ENCODE peak calls at places on chromosomes 13 and 19, in nine cellular contexts. A is ascending aorta, Q is thoracic aorta, B is adrenal gland, H is IMR-90, P is right atrium auricular region, J is left ventricle myocardium inferior, V is psoas muscle, T is transverse colon. D is an unnamed sample. For H3K4me1, the result is how much of the 10 kb centered on the place peaks cover.

GRCh38 chr19:35341565-35342225 is 6.0 kb upstream of the FFAR1 start:
- DNase-seq in A (no peak), Q (no peak), B (no peak), H (no peak), P (no peak), J (no peak), V (no peak), T (no peak), D (no peak)

GRCh38 chr13:50979187-50979586 is 69.6 kb downstream of the RNASEH2B start:
- DNase-seq in A (no peak), Q (no peak), B (no peak), H (no peak), P (no peak), J (no peak), V (no peak), T (no peak), D (no peak)

GRCh38 chr19:49590971-49591730 is at the start of gene PRR12:
- DNase-seq in A (no peak), Q (no peak), B (peak), H (peak), P (no peak), J (peak), V (peak), T (peak), D (peak)

GRCh38 chr13:49308104-49308875 is 60.6 kb downstream of the CDADC1 start:
- DNase-seq in A (peak), Q (peak), B (peak), H (peak), P (peak), J (peak), V (peak), T (peak), D (no peak)

GRCh38 chr19:48970923-48971395 is 5.8 kb downstream of the FTL start:
- DNase-seq in A (no peak), Q (no peak), B (peak), H (peak), P (peak), J (peak), V (peak), T (peak), D (no peak)

GRCh38 chr19:29415507-29415906 is 110.3 kb upstream of the VSTM2B start:
- DNase-seq in A (no peak), Q (no peak), B (no peak), H (no peak), P (no peak), J (no peak), V (no peak), T (no peak), D (no peak)

GRCh38 chr19:44607049-44607448 is 6.3 kb upstream of the IGSF23 start:
- DNase-seq in A (no peak), Q (no peak), B (peak), H (peak), P (no peak), J (no peak), V (no peak), T (no peak), D (no peak)

GRCh38 chr13:21988624-21989023 is 317.8 kb downstream of the FGF9 start:
- DNase-seq in A (no peak), Q (no peak), B (no peak), H (no peak), P (peak), J (no peak), V (no peak), T (no peak), D (no peak)

GRCh38 chr13:44837250-44837649 is 152.0 kb downstream of the NUFIP1 start:
- DNase-seq in A (no peak), Q (no peak), B (no peak), H (peak), P (no peak), J (no peak), V (no peak), T (no peak), D (no peak)

GRCh38 chr19:3142292-3142670 is 6.4 kb downstream of the GNA15 start:
- DNase-seq in A (no peak), Q (no peak), B (peak), H (peak), P (no peak), J (no peak), V (no peak), T (no peak), D (peak)

GRCh38 chr13:110809871-110810486 is 96.5 kb downstream of the ING1 start:
- DNase-seq in A (no peak), Q (no peak), B (no peak), H (no peak), P (peak), J (no peak), V (no peak), T (no peak), D (no peak)

GRCh38 chr13:99124695-99125334 is 75.8 kb upstream of the UBAC2 start:
- DNase-seq in A (no peak), Q (no peak), B (no peak), H (peak), P (no peak), J (no peak), V (no peak), T (no peak), D (peak)

GRCh38 chr13:42028113-42028799 is 20.2 kb upstream of the DGKH start:
- DNase-seq in A (no peak), Q (no peak), B (no peak), H (no peak), P (no peak), J (no peak), V (no peak), T (peak), D (no peak)

GRCh38 chr13:30798776-30799625 is 63.7 kb downstream of the ALOX5AP start:
- DNase-seq in A (no peak), Q (no peak), B (no peak), H (peak), P (no peak), J (no peak), V (no peak), T (no peak), D (no peak)

GRCh38 chr13:58869566-58869965 is 1238.0 kb downstream of the PCDH17 start:
- DNase-seq in A (no peak), Q (no peak), B (no peak), H (no peak), P (no peak), J (no peak), V (no peak), T (no peak), D (no peak)

GRCh38 chr13:79810671-79811070 is 329.7 kb downstream of the NDFIP2 start:
- DNase-seq in A (no peak), Q (no peak), B (no peak), H (peak), P (no peak), J (no peak), V (no peak), T (no peak), D (peak)

GRCh38 chr13:110319397-110319773 is 12.3 kb downstream of the COL4A2 start:
- DNase-seq in A (no peak), Q (no peak), B (no peak), H (no peak), P (no peak), J (no peak), V (no peak), T (no peak), D (no peak)

GRCh38 chr13:98752111-98752941 is at the start of gene SLC15A1:
- DNase-seq in A (no peak), Q (no peak), B (peak), H (no peak), P (no peak), J (no peak), V (no peak), T (peak), D (no peak)

GRCh38 chr13:73984949-73985691 is 149.1 kb downstream of the KLF12 start:
- DNase-seq in A (no peak), Q (no peak), B (no peak), H (no peak), P (no peak), J (peak), V (no peak), T (no peak), D (no peak)

GRCh38 chr13:36163303-36163702 is 32.1 kb upstream of the DCLK1 start:
- DNase-seq in A (no peak), Q (no peak), B (no peak), H (no peak), P (no peak), J (no peak), V (no peak), T (no peak), D (no peak)

GRCh38 chr13:37277435-37278144 is 172.1 kb upstream of the CSNK1A1L start:
- DNase-seq in A (no peak), Q (no peak), B (no peak), H (peak), P (no peak), J (no peak), V (no peak), T (no peak), D (no peak)

GRCh38 chr19:6372594-6373095 is at the start of gene ALKBH7:
- DNase-seq in A (peak), Q (peak), B (peak), H (peak), P (peak), J (peak), V (peak), T (peak), D (peak)

GRCh38 chr19:55600336-55601028 is 394 bp downstream of the ZNF524 start:
- DNase-seq in A (no peak), Q (no peak), B (peak), H (peak), P (no peak), J (peak), V (no peak), T (no peak), D (no peak)

GRCh38 chr13:23771966-23772365 is 117.2 kb downstream of the MIPEP start:
- DNase-seq in A (no peak), Q (no peak), B (no peak), H (no peak), P (no peak), J (no peak), V (no peak), T (no peak), D (peak)

GRCh38 chr13:39510296-39510695 is 92.7 kb downstream of the LHFPL6 start:
- DNase-seq in A (no peak), Q (no peak), B (no peak), H (no peak), P (no peak), J (no peak), V (no peak), T (no peak), D (no peak)

GRCh38 chr19:48859711-48860572 is 8.5 kb downstream of the PLEKHA4 start:
- DNase-seq in A (no peak), Q (no peak), B (no peak), H (no peak), P (no peak), J (peak), V (no peak), T (no peak), D (no peak)

GRCh38 chr13:86841264-86841663 is 829.9 kb upstream of the SLITRK5 start:
- DNase-seq in A (no peak), Q (no peak), B (no peak), H (no peak), P (no peak), J (no peak), V (no peak), T (no peak), D (no peak)

GRCh38 chr13:51827254-51827653 is 17.7 kb downstream of the TMEM272 start:
- DNase-seq in A (no peak), Q (no peak), B (no peak), H (no peak), P (no peak), J (no peak), V (no peak), T (no peak), D (no peak)

GRCh38 chr19:2059422-2060201 is 8.6 kb upstream of the MKNK2 start:
- DNase-seq in A (peak), Q (no peak), B (peak), H (peak), P (peak), J (no peak), V (peak), T (peak), D (no peak)

GRCh38 chr13:76803831-76804230 is 82.4 kb downstream of the KCTD12 start:
- DNase-seq in A (no peak), Q (no peak), B (no peak), H (no peak), P (no peak), J (no peak), V (no peak), T (no peak), D (no peak)

GRCh38 chr19:49327878-49328544 is 3.0 kb upstream of the SLC6A16 start:
- DNase-seq in A (no peak), Q (no peak), B (no peak), H (peak), P (no peak), J (no peak), V (no peak), T (no peak), D (no peak)

GRCh38 chr13:80337011-80337688 is 3.8 kb downstream of the SPRY2 start:
- DNase-seq in A (no peak), Q (no peak), B (no peak), H (no peak), P (no peak), J (no peak), V (no peak), T (peak), D (peak)

GRCh38 chr19:9565900-9566705 is 18.2 kb downstream of the ZNF121 start:
- DNase-seq in A (no peak), Q (no peak), B (no peak), H (peak), P (no peak), J (no peak), V (no peak), T (no peak), D (peak)

GRCh38 chr13:99380921-99381645 is 73.9 kb upstream of the GPR183 start:
- DNase-seq in A (no peak), Q (no peak), B (no peak), H (peak), P (peak), J (no peak), V (no peak), T (no peak), D (no peak)

GRCh38 chr19:43574424-43575155 is 737 bp downstream of the XRCC1 start:
- DNase-seq in A (no peak), Q (no peak), B (no peak), H (peak), P (no peak), J (no peak), V (no peak), T (no peak), D (no peak)

GRCh38 chr13:112714772-112715569 is 25.1 kb downstream of the ATP11A start:
- DNase-seq in A (no peak), Q (no peak), B (no peak), H (no peak), P (no peak), J (no peak), V (no peak), T (no peak), D (no peak)

GRCh38 chr13:107999751-108000150 is 215.6 kb downstream of the LIG4 start:
- DNase-seq in A (no peak), Q (no peak), B (no peak), H (no peak), P (no peak), J (no peak), V (no peak), T (no peak), D (no peak)
- H3K4me1 ChIP-seq in A (under half), Q (under half), B (under half), H (under half), P (under half), J (under half), V (under half), T (under half), D (under half)

GRCh38 chr19:10812902-10813404 is 23.1 kb downstream of the TMED1 start:
- DNase-seq in A (peak), Q (peak), B (peak), H (peak), P (peak), J (no peak), V (peak), T (peak), D (peak)

GRCh38 chr19:10809693-10810285 is 26.2 kb downstream of the TMED1 start:
- DNase-seq in A (no peak), Q (no peak), B (no peak), H (no peak), P (no peak), J (no peak), V (no peak), T (no peak), D (no peak)

GRCh38 chr19:10808937-10809655 is 26.9 kb downstream of the TMED1 start:
- DNase-seq in A (no peak), Q (no peak), B (no peak), H (peak), P (no peak), J (no peak), V (no peak), T (no peak), D (peak)

GRCh38 chr19:10812196-10812595 is 23.8 kb downstream of the TMED1 start:
- DNase-seq in A (no peak), Q (no peak), B (no peak), H (no peak), P (no peak), J (no peak), V (no peak), T (no peak), D (no peak)

DNA sequence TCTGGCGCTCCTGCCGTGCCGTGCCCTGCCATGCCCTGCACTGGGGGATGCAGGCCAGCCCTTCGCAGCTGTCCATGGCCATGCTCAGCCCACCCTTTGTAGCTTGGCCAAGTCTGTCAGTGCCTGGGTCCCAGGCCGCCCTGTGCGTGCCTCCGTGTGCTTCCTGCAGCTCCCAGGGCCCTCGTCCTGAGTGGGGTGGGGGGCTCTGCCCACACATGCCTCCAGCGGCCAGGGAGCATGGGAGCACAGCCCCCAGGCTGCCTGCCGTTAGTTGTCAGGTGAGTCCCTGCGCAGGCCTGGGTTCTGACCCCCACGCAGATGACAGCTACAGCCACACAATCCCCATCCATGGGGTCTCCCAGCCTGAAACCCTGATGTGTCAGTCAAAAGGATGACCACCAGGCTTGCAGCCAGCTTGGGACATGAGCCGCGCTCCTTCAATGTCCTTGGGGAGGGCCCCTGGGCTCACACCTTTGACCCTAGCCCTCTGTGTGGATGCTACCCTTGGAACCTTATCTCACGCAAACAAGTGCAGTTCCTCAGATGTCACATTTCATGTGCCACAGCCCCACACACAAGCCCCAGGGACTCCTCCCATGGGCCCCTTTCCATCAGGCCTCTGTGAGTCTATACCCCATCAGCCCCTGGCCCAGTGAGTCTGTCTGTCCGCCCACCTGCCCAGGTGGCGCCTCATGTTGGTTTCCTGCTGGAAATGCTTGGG is 24.5 kb downstream of the TMED1 start:
- DNase-seq in A (no peak), Q (no peak), B (no peak), H (no peak), P (no peak), J (no peak), V (no peak), T (no peak), D (no peak)
- H3K27ac ChIP-seq in A (peak), Q (no peak), B (no peak), H (peak), P (no peak), J (no peak), V (no peak), T (no peak), D (no peak)

DNA sequence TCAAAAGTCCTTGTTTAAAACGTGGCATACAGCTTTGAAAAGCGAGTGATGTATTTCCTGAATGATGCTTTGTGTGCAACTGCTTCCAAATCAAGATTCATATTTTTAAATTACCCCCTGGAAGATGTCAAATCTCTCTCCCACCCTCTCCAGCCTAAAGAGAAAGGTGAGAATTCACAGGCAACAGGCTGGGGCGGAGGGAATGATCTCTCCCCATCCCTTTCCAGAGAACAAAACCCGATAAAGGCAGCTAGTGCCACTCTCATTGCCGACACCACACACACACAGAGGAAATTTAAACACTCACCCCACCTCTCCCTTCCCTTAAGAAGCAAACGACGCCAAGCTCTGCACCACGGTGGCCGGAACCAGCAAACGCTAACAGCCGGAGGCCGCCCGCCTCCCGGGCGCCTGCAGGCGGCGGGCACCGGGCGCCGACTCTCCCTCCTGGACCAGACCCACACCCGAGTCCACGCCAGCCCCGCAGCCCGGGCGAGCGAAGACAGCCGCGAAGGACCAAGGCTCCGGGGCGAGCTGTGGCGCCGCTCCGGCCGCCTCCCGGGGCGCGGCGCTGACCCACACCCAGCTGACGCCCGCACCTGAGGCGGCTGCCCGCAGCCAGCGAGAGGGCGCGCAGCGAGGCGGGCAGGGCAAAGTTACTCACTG is 485 bp downstream of the LNX2 start:
- DNase-seq in A (no peak), Q (no peak), B (peak), H (peak), P (peak), J (peak), V (peak), T (peak), D (no peak)
- TF ChIP-seq CTCF in A (peak), Q (peak), B (peak), H (peak), P (peak), J (peak), V (peak), T (peak), D (peak)

GRCh38 chr19:17719730-17720486 is 628 bp downstream of the MAP1S start:
- DNase-seq in A (no peak), Q (no peak), B (no peak), H (no peak), P (no peak), J (no peak), V (no peak), T (peak), D (no peak)

GRCh38 chr19:17718988-17719711 is at the start of gene MAP1S:
- DNase-seq in A (no peak), Q (no peak), B (peak), H (peak), P (no peak), J (peak), V (peak), T (peak), D (no peak)

GRCh38 chr19:17716309-17716929 is 2.9 kb upstream of the MAP1S start:
- DNase-seq in A (no peak), Q (no peak), B (no peak), H (no peak), P (no peak), J (no peak), V (no peak), T (no peak), D (no peak)

GRCh38 chr19:17720487-17720839 is 1.2 kb downstream of the MAP1S start:
- DNase-seq in A (no peak), Q (no peak), B (no peak), H (no peak), P (no peak), J (no peak), V (no peak), T (no peak), D (no peak)

DNA sequence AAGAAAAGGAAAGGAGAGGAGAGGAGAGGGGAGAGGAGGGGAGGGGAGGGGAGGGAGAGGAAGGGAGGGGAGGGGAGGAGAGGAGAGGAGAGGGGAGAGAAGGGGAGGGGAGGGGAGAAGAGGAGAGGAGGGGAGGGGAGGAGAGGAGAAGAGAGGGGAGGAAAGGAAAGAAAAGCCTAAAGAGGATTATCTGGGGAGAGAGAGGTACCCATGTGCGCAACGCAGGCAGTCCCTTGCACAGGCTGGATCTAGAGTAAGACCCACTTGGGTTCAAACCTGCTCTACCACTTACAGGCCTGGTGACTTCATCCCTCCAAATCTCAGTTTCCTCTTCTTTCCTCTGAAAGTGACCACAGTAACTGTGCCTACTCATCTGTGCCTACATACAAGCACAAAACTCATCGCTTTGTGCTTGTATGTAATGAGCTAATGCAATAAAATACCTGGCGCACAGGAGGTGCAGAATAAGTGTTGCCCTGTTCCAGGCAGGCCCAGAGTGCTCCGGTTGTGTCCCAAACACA is 753 bp upstream of the MAP1S start:
- DNase-seq in A (no peak), Q (no peak), B (no peak), H (no peak), P (no peak), J (no peak), V (no peak), T (no peak), D (no peak)
- H3K4me1 ChIP-seq in A (under half), Q (half or more), B (under half), H (under half), P (under half), J (half or more), V (under half), T (under half), D (under half)

D was measured in foreskin keratinocyte.